ENCODE peak calls at places on chromosomes 5 and 9, in six cellular contexts. N, K, Z, I, O and H are unnamed samples.

GRCh38 chr9:71754151-71754550 is 14.2 kb downstream of the CEMIP2 start:
- DNase-seq in N (no peak), K (no peak), Z (no peak), I (no peak), O (no peak), H (no peak)

GRCh38 chr5:139776856-139777255 is 18.8 kb upstream of the PSD2 start:
- DNase-seq in N (no peak), K (no peak), Z (peak), I (no peak), O (no peak), H (no peak)

GRCh38 chr9:93316726-93317494 is 133.0 kb downstream of the WNK2 start:
- DNase-seq in N (no peak), K (no peak), Z (no peak), I (no peak), O (no peak), H (no peak)

GRCh38 chr5:25330721-25331120 is 685.9 kb upstream of the CDH10 start:
- DNase-seq in N (no peak), K (no peak), Z (no peak), I (no peak), O (no peak), H (no peak)

GRCh38 chr5:134590992-134591659 is 41.5 kb downstream of the SAR1B start:
- DNase-seq in N (no peak), K (no peak), Z (no peak), I (no peak), O (no peak), H (no peak)

GRCh38 chr5:115100556-115100955 is 69.2 kb downstream of the TRIM36 start:
- DNase-seq in N (no peak), K (no peak), Z (no peak), I (no peak), O (peak), H (no peak)

GRCh38 chr5:113119271-113119924 is 142.8 kb downstream of the DCP2 start:
- DNase-seq in N (no peak), K (no peak), Z (no peak), I (no peak), O (no peak), H (no peak)

GRCh38 chr9:33130961-33131360 is 36.2 kb downstream of the B4GALT1 start:
- DNase-seq in N (no peak), K (no peak), Z (no peak), I (no peak), O (no peak), H (no peak)

GRCh38 chr9:91025856-91026255 is 224.2 kb downstream of the SYK start:
- DNase-seq in N (no peak), K (no peak), Z (no peak), I (no peak), O (no peak), H (no peak)

GRCh38 chr5:142906863-142907671 is 136.9 kb downstream of the ARHGAP26 start:
- DNase-seq in N (no peak), K (no peak), Z (peak), I (no peak), O (peak), H (no peak)

GRCh38 chr5:73266925-73267775 is 94.2 kb downstream of the TMEM174 start:
- DNase-seq in N (no peak), K (no peak), Z (no peak), I (no peak), O (peak), H (peak)

GRCh38 chr9:80775515-80775914 is 913.8 kb downstream of the TLE1 start:
- DNase-seq in N (no peak), K (no peak), Z (no peak), I (no peak), O (peak), H (no peak)

GRCh38 chr9:78032599-78033457 is 1.2 kb upstream of the GNAQ start:
- DNase-seq in N (no peak), K (no peak), Z (no peak), I (no peak), O (no peak), H (no peak)

GRCh38 chr9:106420511-106420944 is 442.4 kb upstream of the ZNF462 start:
- DNase-seq in N (no peak), K (no peak), Z (no peak), I (no peak), O (peak), H (no peak)

GRCh38 chr9:70924905-70925547 is 196.4 kb downstream of the TRPM3 start:
- DNase-seq in N (no peak), K (peak), Z (peak), I (peak), O (peak), H (peak)

GRCh38 chr9:121310571-121310970 is 42.6 kb downstream of the GSN start:
- DNase-seq in N (no peak), K (no peak), Z (no peak), I (no peak), O (no peak), H (no peak)

GRCh38 chr9:88400021-88400420 is 11.8 kb downstream of the SPIN1 start:
- DNase-seq in N (no peak), K (no peak), Z (no peak), I (no peak), O (peak), H (no peak)

GRCh38 chr9:99253772-99254431 is 31.8 kb downstream of the SEC61B start:
- DNase-seq in N (peak), K (no peak), Z (no peak), I (peak), O (peak), H (no peak)

GRCh38 chr5:123051206-123051605 is 14.7 kb upstream of the PPIC start:
- DNase-seq in N (no peak), K (no peak), Z (no peak), I (no peak), O (no peak), H (no peak)

GRCh38 chr9:129221233-129221632 is 43.2 kb upstream of the IER5L start:
- DNase-seq in N (no peak), K (no peak), Z (no peak), I (no peak), O (no peak), H (no peak)

GRCh38 chr9:6356441-6356840 is 28.3 kb downstream of the TPD52L3 start:
- DNase-seq in N (no peak), K (no peak), Z (no peak), I (no peak), O (peak), H (no peak)

GRCh38 chr9:70374962-70375618 is 39.4 kb downstream of the KLF9 start:
- DNase-seq in N (no peak), K (no peak), Z (no peak), I (no peak), O (no peak), H (no peak)

GRCh38 chr5:126594077-126594476 is 942 bp downstream of the ALDH7A1 start:
- DNase-seq in N (no peak), K (no peak), Z (no peak), I (no peak), O (peak), H (no peak)

GRCh38 chr9:15696979-15697378 is 144.1 kb downstream of the CCDC171 start:
- DNase-seq in N (no peak), K (no peak), Z (no peak), I (no peak), O (peak), H (no peak)

GRCh38 chr9:82489579-82489915 is 501.0 kb downstream of the SPATA31D1 start:
- DNase-seq in N (no peak), K (no peak), Z (no peak), I (no peak), O (peak), H (no peak)

GRCh38 chr5:161115941-161116340 is 263.9 kb upstream of the ATP10B start:
- DNase-seq in N (no peak), K (no peak), Z (no peak), I (no peak), O (no peak), H (no peak)

GRCh38 chr5:87732875-87733768 is 320.4 kb upstream of the CCNH start:
- DNase-seq in N (no peak), K (no peak), Z (no peak), I (no peak), O (no peak), H (no peak)

GRCh38 chr9:133955821-133956411 is 36.2 kb downstream of the VAV2 start:
- DNase-seq in N (no peak), K (no peak), Z (peak), I (no peak), O (no peak), H (peak)

GRCh38 chr9:136499935-136500910 is 17.4 kb upstream of the SEC16A start:
- DNase-seq in N (no peak), K (no peak), Z (peak), I (no peak), O (no peak), H (no peak)

GRCh38 chr5:103298557-103298956 is 40.0 kb downstream of the MACIR start:
- DNase-seq in N (no peak), K (no peak), Z (no peak), I (no peak), O (no peak), H (no peak)

GRCh38 chr5:161530700-161531099 is 15.8 kb downstream of the GABRB2 start:
- DNase-seq in N (no peak), K (no peak), Z (no peak), I (no peak), O (no peak), H (no peak)

GRCh38 chr9:6667633-6668280 is 22.2 kb upstream of the GLDC start:
- DNase-seq in N (no peak), K (no peak), Z (peak), I (no peak), O (peak), H (no peak)

GRCh38 chr5:172455087-172455381 is 709 bp upstream of the SH3PXD2B start:
- DNase-seq in N (no peak), K (no peak), Z (no peak), I (no peak), O (no peak), H (no peak)

GRCh38 chr5:172455511-172456061 is 1.3 kb upstream of the SH3PXD2B start:
- DNase-seq in N (no peak), K (no peak), Z (peak), I (no peak), O (peak), H (no peak)

GRCh38 chr5:71587709-71588532 is 781 bp downstream of the MCCC2 start:
- DNase-seq in N (no peak), K (no peak), Z (no peak), I (no peak), O (no peak), H (no peak)

GRCh38 chr9:126329476-126330275 is 3.0 kb downstream of the MVB12B start:
- DNase-seq in N (no peak), K (no peak), Z (no peak), I (no peak), O (no peak), H (no peak)

GRCh38 chr9:136521541-136521940 is 24.3 kb downstream of the NOTCH1 start:
- DNase-seq in N (no peak), K (no peak), Z (no peak), I (no peak), O (no peak), H (no peak)

GRCh38 chr5:9156282-9156681 is 389.6 kb downstream of the SEMA5A start:
- DNase-seq in N (no peak), K (no peak), Z (no peak), I (peak), O (peak), H (no peak)

GRCh38 chr9:112104901-112105300 is 70.2 kb downstream of the SUSD1 start:
- DNase-seq in N (no peak), K (no peak), Z (no peak), I (no peak), O (no peak), H (no peak)

GRCh38 chr9:69054989-69055388 is 19.4 kb downstream of the FXN start:
- DNase-seq in N (no peak), K (no peak), Z (no peak), I (no peak), O (no peak), H (no peak)